ENCODE peak calls at places on chromosome X, in six cellular contexts. One of them, this sample, is unnamed.

GRCh38 chrX:153462291-153462690 is 8.1 kb downstream of the HAUS7 start:
- DNase-seq in mesenchymal stem cell: no peak
- DNase-seq in H9: no peak
- DNase-seq in H1: no peak
- DNase-seq in neuronal stem cell: no peak
- DNase-seq in IMR-90: no peak
- DNase-seq in this sample: no peak

GRCh38 chrX:39616098-39616729 is 481.5 kb downstream of the BCOR start:
- DNase-seq in neuronal stem cell: no peak
- DNase-seq in IMR-90: no peak
- DNase-seq in mesenchymal stem cell: no peak
- DNase-seq in H1: no peak
- DNase-seq in H9: no peak
- DNase-seq in this sample: no peak

GRCh38 chrX:97065973-97066372 is 182.3 kb downstream of the RPA4 start:
- DNase-seq in mesenchymal stem cell: peak
- DNase-seq in neuronal stem cell: no peak
- DNase-seq in H1: no peak
- DNase-seq in IMR-90: peak
- DNase-seq in H9: no peak
- DNase-seq in this sample: peak

GRCh38 chrX:123219916-123220315 is 35.8 kb downstream of the GRIA3 start:
- DNase-seq in H9: peak
- DNase-seq in mesenchymal stem cell: no peak
- DNase-seq in H1: no peak
- DNase-seq in IMR-90: no peak
- DNase-seq in neuronal stem cell: no peak
- DNase-seq in this sample: no peak

GRCh38 chrX:134172588-134173259 is 64.3 kb upstream of the CCDC160 start:
- DNase-seq in IMR-90: no peak
- DNase-seq in mesenchymal stem cell: peak
- DNase-seq in H1: no peak
- DNase-seq in H9: no peak
- DNase-seq in neuronal stem cell: no peak
- DNase-seq in this sample: peak

GRCh38 chrX:17590892-17591740 is 146.2 kb upstream of the SCML1 start:
- DNase-seq in IMR-90: peak
- DNase-seq in H1: peak
- DNase-seq in neuronal stem cell: peak
- DNase-seq in mesenchymal stem cell: peak
- DNase-seq in H9: peak
- DNase-seq in this sample: peak

GRCh38 chrX:97155809-97156208 is 272.1 kb downstream of the RPA4 start:
- DNase-seq in H1: no peak
- DNase-seq in IMR-90: no peak
- DNase-seq in H9: no peak
- DNase-seq in mesenchymal stem cell: no peak
- DNase-seq in neuronal stem cell: no peak
- DNase-seq in this sample: no peak

GRCh38 chrX:81195712-81196111 is 6.0 kb downstream of the HMGN5 start:
- DNase-seq in IMR-90: peak
- DNase-seq in neuronal stem cell: peak
- DNase-seq in mesenchymal stem cell: peak
- DNase-seq in H1: no peak
- DNase-seq in H9: peak
- DNase-seq in this sample: peak

GRCh38 chrX:71067727-71068051 is 445 bp downstream of the SNX12 start:
- DNase-seq in neuronal stem cell: no peak
- DNase-seq in IMR-90: no peak
- DNase-seq in mesenchymal stem cell: no peak
- DNase-seq in H1: no peak
- DNase-seq in H9: no peak
- DNase-seq in this sample: no peak

GRCh38 chrX:133045986-133046385 is 50.9 kb downstream of the USP26 start:
- DNase-seq in H9: no peak
- DNase-seq in IMR-90: peak
- DNase-seq in H1: no peak
- DNase-seq in neuronal stem cell: no peak
- DNase-seq in mesenchymal stem cell: peak
- DNase-seq in this sample: peak

GRCh38 chrX:93538575-93538974 is 134.8 kb downstream of the NAP1L3 start:
- DNase-seq in mesenchymal stem cell: no peak
- DNase-seq in H9: no peak
- DNase-seq in H1: no peak
- DNase-seq in IMR-90: no peak
- DNase-seq in neuronal stem cell: no peak
- DNase-seq in this sample: peak

GRCh38 chrX:95382799-95383198 is 1301.8 kb upstream of the DIAPH2 start:
- DNase-seq in H1: no peak
- DNase-seq in H9: no peak
- DNase-seq in neuronal stem cell: no peak
- DNase-seq in IMR-90: no peak
- DNase-seq in mesenchymal stem cell: no peak
- DNase-seq in this sample: no peak

GRCh38 chrX:25156323-25156722 is 140.6 kb upstream of the ARX start:
- DNase-seq in neuronal stem cell: no peak
- DNase-seq in H9: no peak
- DNase-seq in H1: no peak
- DNase-seq in mesenchymal stem cell: peak
- DNase-seq in IMR-90: no peak
- DNase-seq in this sample: no peak

GRCh38 chrX:70301716-70302115 is 11.8 kb downstream of the KIF4A start:
- DNase-seq in neuronal stem cell: no peak
- DNase-seq in mesenchymal stem cell: peak
- DNase-seq in H9: no peak
- DNase-seq in IMR-90: peak
- DNase-seq in H1: no peak
- DNase-seq in this sample: no peak

GRCh38 chrX:102637561-102637960 is 13.7 kb upstream of the GPRASP1 start:
- DNase-seq in mesenchymal stem cell: no peak
- DNase-seq in H9: no peak
- DNase-seq in IMR-90: no peak
- DNase-seq in neuronal stem cell: no peak
- DNase-seq in H1: no peak
- DNase-seq in this sample: no peak

GRCh38 chrX:30920271-30920670 is 31.2 kb upstream of the TAB3 start:
- DNase-seq in H1: no peak
- DNase-seq in IMR-90: no peak
- DNase-seq in neuronal stem cell: no peak
- DNase-seq in mesenchymal stem cell: no peak
- DNase-seq in H9: no peak
- DNase-seq in this sample: no peak

GRCh38 chrX:78019586-78020483 is 50.4 kb upstream of the PGAM4 start:
- DNase-seq in H9: no peak
- DNase-seq in neuronal stem cell: no peak
- DNase-seq in H1: no peak
- DNase-seq in mesenchymal stem cell: no peak
- DNase-seq in IMR-90: no peak
- DNase-seq in this sample: peak

GRCh38 chrX:19846995-19847790 is 40.2 kb downstream of the SH3KBP1 start:
- DNase-seq in IMR-90: peak
- DNase-seq in H9: no peak
- DNase-seq in H1: peak
- DNase-seq in mesenchymal stem cell: peak
- DNase-seq in neuronal stem cell: no peak
- DNase-seq in this sample: peak

GRCh38 chrX:35016051-35016450 is 73.5 kb downstream of the FAM47B start:
- DNase-seq in neuronal stem cell: no peak
- DNase-seq in IMR-90: peak
- DNase-seq in mesenchymal stem cell: peak
- DNase-seq in H9: no peak
- DNase-seq in H1: no peak
- DNase-seq in this sample: no peak

GRCh38 chrX:128458888-128459287 is 406.7 kb upstream of the ACTRT1 start:
- DNase-seq in H9: no peak
- DNase-seq in mesenchymal stem cell: no peak
- DNase-seq in neuronal stem cell: no peak
- DNase-seq in IMR-90: peak
- DNase-seq in H1: no peak
- DNase-seq in this sample: no peak

GRCh38 chrX:33726281-33727160 is 405.6 kb downstream of the FAM47A start:
- DNase-seq in neuronal stem cell: no peak
- DNase-seq in mesenchymal stem cell: no peak
- DNase-seq in IMR-90: no peak
- DNase-seq in H9: peak
- DNase-seq in H1: no peak
- DNase-seq in this sample: no peak

GRCh38 chrX:119101168-119101567 is 26.4 kb downstream of the KIAA1210 start:
- DNase-seq in IMR-90: no peak
- DNase-seq in mesenchymal stem cell: no peak
- DNase-seq in H1: no peak
- DNase-seq in H9: no peak
- DNase-seq in neuronal stem cell: no peak
- DNase-seq in this sample: no peak

GRCh38 chrX:135421537-135421931 is 210 bp upstream of the SMIM10L2A start:
- DNase-seq in IMR-90: peak
- DNase-seq in H1: peak
- DNase-seq in neuronal stem cell: peak
- DNase-seq in H9: peak
- DNase-seq in mesenchymal stem cell: peak
- DNase-seq in this sample: peak

GRCh38 chrX:154540897-154541535 is 5.6 kb downstream of the G6PD start:
- DNase-seq in IMR-90: no peak
- DNase-seq in neuronal stem cell: no peak
- DNase-seq in mesenchymal stem cell: no peak
- DNase-seq in H9: no peak
- DNase-seq in H1: no peak
- DNase-seq in this sample: no peak

GRCh38 chrX:41085105-41085882 is at the start of gene USP9X:
- DNase-seq in mesenchymal stem cell: peak
- DNase-seq in H1: peak
- DNase-seq in H9: peak
- DNase-seq in neuronal stem cell: peak
- DNase-seq in IMR-90: peak
- DNase-seq in this sample: peak
- H4K8ac ChIP-seq in mesenchymal stem cell: peak
- H4K8ac ChIP-seq in H1: peak
- H4K8ac ChIP-seq in H9: peak
- H4K8ac ChIP-seq in neuronal stem cell: peak
- H4K8ac ChIP-seq in IMR-90: peak
- H4K8ac ChIP-seq in this sample: peak

GRCh38 chrX:9476810-9477575 is 12.1 kb downstream of the TBL1X start:
- DNase-seq in IMR-90: no peak
- DNase-seq in neuronal stem cell: no peak
- DNase-seq in H9: no peak
- DNase-seq in H1: no peak
- DNase-seq in mesenchymal stem cell: no peak
- DNase-seq in this sample: no peak

GRCh38 chrX:9483376-9483775 is 18.5 kb downstream of the TBL1X start:
- DNase-seq in H1: no peak
- DNase-seq in IMR-90: no peak
- DNase-seq in neuronal stem cell: no peak
- DNase-seq in H9: no peak
- DNase-seq in mesenchymal stem cell: no peak
- DNase-seq in this sample: no peak

GRCh38 chrX:9486786-9487185 is 21.9 kb downstream of the TBL1X start:
- DNase-seq in H1: no peak
- DNase-seq in IMR-90: no peak
- DNase-seq in neuronal stem cell: no peak
- DNase-seq in mesenchymal stem cell: no peak
- DNase-seq in H9: no peak
- DNase-seq in this sample: peak

GRCh38 chrX:9482408-9482807 is 17.6 kb downstream of the TBL1X start:
- DNase-seq in IMR-90: no peak
- DNase-seq in mesenchymal stem cell: no peak
- DNase-seq in neuronal stem cell: no peak
- DNase-seq in H9: no peak
- DNase-seq in H1: no peak
- DNase-seq in this sample: no peak

DNA sequence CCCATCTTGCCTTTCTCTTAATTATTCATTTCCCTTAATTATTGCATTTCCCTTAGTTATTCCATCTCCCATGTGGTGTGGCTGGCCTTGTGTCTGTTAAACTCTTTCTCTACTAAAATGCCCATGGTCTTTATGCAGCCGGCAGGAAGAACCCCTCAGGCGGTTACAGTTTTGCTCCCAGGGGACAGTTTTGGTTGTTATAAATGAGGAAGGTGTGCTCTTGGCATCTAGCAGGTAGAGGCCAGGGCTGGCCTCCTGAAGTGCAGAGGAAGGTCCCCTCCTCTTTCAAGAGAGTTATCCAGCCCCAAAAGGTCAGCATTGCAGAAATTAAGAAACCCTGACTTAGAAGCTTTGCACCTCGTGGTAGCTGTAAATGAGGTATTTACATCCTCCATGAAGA is 18.0 kb downstream of the TBL1X start:
- DNase-seq in H1: no peak
- DNase-seq in neuronal stem cell: no peak
- DNase-seq in H9: no peak
- DNase-seq in IMR-90: no peak
- DNase-seq in mesenchymal stem cell: no peak
- DNase-seq in this sample: no peak
- H4K91ac ChIP-seq in H1: no peak
- H4K91ac ChIP-seq in neuronal stem cell: no peak
- H4K91ac ChIP-seq in H9: no peak
- H4K91ac ChIP-seq in IMR-90: no peak
- H4K91ac ChIP-seq in mesenchymal stem cell: no peak
- H4K91ac ChIP-seq in this sample: no peak

GRCh38 chrX:56783450-56783831 is 54.4 kb downstream of the NBDY start:
- DNase-seq in neuronal stem cell: no peak
- DNase-seq in H9: peak
- DNase-seq in IMR-90: peak
- DNase-seq in mesenchymal stem cell: no peak
- DNase-seq in H1: no peak
- DNase-seq in this sample: peak
- H4K8ac ChIP-seq in neuronal stem cell: no peak
- H4K8ac ChIP-seq in H9: no peak
- H4K8ac ChIP-seq in IMR-90: no peak
- H4K8ac ChIP-seq in mesenchymal stem cell: no peak
- H4K8ac ChIP-seq in H1: no peak
- H4K8ac ChIP-seq in this sample: no peak

GRCh38 chrX:18722500-18723071 is 15.1 kb downstream of the PPEF1 start:
- DNase-seq in mesenchymal stem cell: no peak
- DNase-seq in IMR-90: no peak
- DNase-seq in H1: no peak
- DNase-seq in H9: no peak
- DNase-seq in neuronal stem cell: no peak
- DNase-seq in this sample: no peak
- H4K91ac ChIP-seq in mesenchymal stem cell: no peak
- H4K91ac ChIP-seq in IMR-90: no peak
- H4K91ac ChIP-seq in H1: no peak
- H4K91ac ChIP-seq in H9: no peak
- H4K91ac ChIP-seq in neuronal stem cell: no peak
- H4K91ac ChIP-seq in this sample: no peak

This sample was measured in trophoblast cell.